ENCODE peak calls at places on chromosomes 3 and 15, in nine cellular contexts. One of them, this sample, is unnamed.

GRCh38 chr15:99343836-99344551 is 92.7 kb downstream of the LRRC28 start:
- DNase-seq in ecto neural progenitor cell: peak
- DNase-seq in midbrain: peak
- DNase-seq in NCI-H2081: no peak
- DNase-seq in T-helper 2 cell: peak
- DNase-seq in effector CD4-positive, alpha-beta T cell: peak
- DNase-seq in naive thymus-derived CD8-positive, alpha-beta T cell: peak
- DNase-seq in ELR: no peak
- DNase-seq in skeletal muscle cell: no peak
- DNase-seq in this sample: peak

GRCh38 chr3:111864821-111865656 is 6.0 kb downstream of the PHLDB2 start:
- DNase-seq in ecto neural progenitor cell: no peak
- DNase-seq in midbrain: no peak
- DNase-seq in NCI-H2081: no peak
- DNase-seq in T-helper 2 cell: no peak
- DNase-seq in effector CD4-positive, alpha-beta T cell: no peak
- DNase-seq in naive thymus-derived CD8-positive, alpha-beta T cell: no peak
- DNase-seq in ELR: peak
- DNase-seq in skeletal muscle cell: peak
- DNase-seq in this sample: peak

GRCh38 chr3:141129049-141130038 is 78.2 kb downstream of the SPSB4 start:
- DNase-seq in ecto neural progenitor cell: peak
- DNase-seq in midbrain: no peak
- DNase-seq in NCI-H2081: no peak
- DNase-seq in T-helper 2 cell: no peak
- DNase-seq in effector CD4-positive, alpha-beta T cell: no peak
- DNase-seq in naive thymus-derived CD8-positive, alpha-beta T cell: no peak
- DNase-seq in ELR: no peak
- DNase-seq in skeletal muscle cell: no peak
- DNase-seq in this sample: no peak

GRCh38 chr3:144114767-144115166 is 143.1 kb downstream of the DIPK2A start:
- DNase-seq in ecto neural progenitor cell: no peak
- DNase-seq in midbrain: no peak
- DNase-seq in NCI-H2081: peak
- DNase-seq in T-helper 2 cell: no peak
- DNase-seq in effector CD4-positive, alpha-beta T cell: no peak
- DNase-seq in naive thymus-derived CD8-positive, alpha-beta T cell: no peak
- DNase-seq in ELR: peak
- DNase-seq in skeletal muscle cell: no peak
- DNase-seq in this sample: peak

GRCh38 chr3:71549948-71550347 is 33.6 kb downstream of the FOXP1 start:
- DNase-seq in ecto neural progenitor cell: no peak
- DNase-seq in midbrain: no peak
- DNase-seq in NCI-H2081: no peak
- DNase-seq in T-helper 2 cell: no peak
- DNase-seq in effector CD4-positive, alpha-beta T cell: no peak
- DNase-seq in naive thymus-derived CD8-positive, alpha-beta T cell: no peak
- DNase-seq in ELR: no peak
- DNase-seq in skeletal muscle cell: no peak
- DNase-seq in this sample: no peak

GRCh38 chr3:72336821-72337479 is 511.3 kb downstream of the SHQ1 start:
- DNase-seq in ecto neural progenitor cell: no peak
- DNase-seq in midbrain: no peak
- DNase-seq in NCI-H2081: peak
- DNase-seq in T-helper 2 cell: no peak
- DNase-seq in effector CD4-positive, alpha-beta T cell: no peak
- DNase-seq in naive thymus-derived CD8-positive, alpha-beta T cell: no peak
- DNase-seq in ELR: peak
- DNase-seq in skeletal muscle cell: peak
- DNase-seq in this sample: peak

GRCh38 chr3:13561376-13561775 is 12.5 kb downstream of the FBLN2 start:
- DNase-seq in ecto neural progenitor cell: no peak
- DNase-seq in midbrain: no peak
- DNase-seq in NCI-H2081: no peak
- DNase-seq in T-helper 2 cell: no peak
- DNase-seq in effector CD4-positive, alpha-beta T cell: no peak
- DNase-seq in naive thymus-derived CD8-positive, alpha-beta T cell: no peak
- DNase-seq in ELR: peak
- DNase-seq in skeletal muscle cell: no peak
- DNase-seq in this sample: no peak

GRCh38 chr3:149781216-149781615 is 11.1 kb downstream of the ANKUB1 start:
- DNase-seq in ecto neural progenitor cell: no peak
- DNase-seq in midbrain: no peak
- DNase-seq in NCI-H2081: no peak
- DNase-seq in T-helper 2 cell: no peak
- DNase-seq in effector CD4-positive, alpha-beta T cell: no peak
- DNase-seq in naive thymus-derived CD8-positive, alpha-beta T cell: no peak
- DNase-seq in ELR: no peak
- DNase-seq in skeletal muscle cell: no peak
- DNase-seq in this sample: no peak

GRCh38 chr3:186993940-186994670 is 63.8 kb downstream of the ST6GAL1 start:
- DNase-seq in ecto neural progenitor cell: no peak
- DNase-seq in midbrain: no peak
- DNase-seq in NCI-H2081: no peak
- DNase-seq in T-helper 2 cell: no peak
- DNase-seq in effector CD4-positive, alpha-beta T cell: no peak
- DNase-seq in naive thymus-derived CD8-positive, alpha-beta T cell: no peak
- DNase-seq in ELR: no peak
- DNase-seq in skeletal muscle cell: no peak
- DNase-seq in this sample: no peak

GRCh38 chr3:162764672-162765071 is 1268.1 kb downstream of the OTOL1 start:
- DNase-seq in ecto neural progenitor cell: no peak
- DNase-seq in midbrain: no peak
- DNase-seq in NCI-H2081: no peak
- DNase-seq in T-helper 2 cell: no peak
- DNase-seq in effector CD4-positive, alpha-beta T cell: no peak
- DNase-seq in naive thymus-derived CD8-positive, alpha-beta T cell: no peak
- DNase-seq in ELR: no peak
- DNase-seq in skeletal muscle cell: no peak
- DNase-seq in this sample: no peak

GRCh38 chr3:132256984-132257383 is 60.2 kb upstream of the ACP3 start:
- DNase-seq in ecto neural progenitor cell: peak
- DNase-seq in midbrain: peak
- DNase-seq in NCI-H2081: peak
- DNase-seq in T-helper 2 cell: no peak
- DNase-seq in effector CD4-positive, alpha-beta T cell: no peak
- DNase-seq in naive thymus-derived CD8-positive, alpha-beta T cell: no peak
- DNase-seq in ELR: peak
- DNase-seq in skeletal muscle cell: peak
- DNase-seq in this sample: peak

GRCh38 chr15:74251187-74251811 is 15.2 kb downstream of the CCDC33 start:
- DNase-seq in ecto neural progenitor cell: no peak
- DNase-seq in midbrain: peak
- DNase-seq in NCI-H2081: peak
- DNase-seq in T-helper 2 cell: no peak
- DNase-seq in effector CD4-positive, alpha-beta T cell: no peak
- DNase-seq in naive thymus-derived CD8-positive, alpha-beta T cell: no peak
- DNase-seq in ELR: no peak
- DNase-seq in skeletal muscle cell: no peak
- DNase-seq in this sample: no peak

This sample was measured in cardiac fibroblast.